ENCODE peak calls at places on chromosomes 7 and 10, in seven cellular contexts. H is thyroid gland, A is body of pancreas, P is prostate gland, O is breast epithelium, W is transverse colon, Y is Peyer's patch. C is an unnamed sample. For H3K4me1, the result is how much of the 10 kb centered on the place peaks cover.

GRCh38 chr7:54278847-54279246 is 263.3 kb upstream of the VSTM2A start:
- DNase-seq in H (no peak), A (no peak), P (no peak), O (no peak), W (no peak), Y (no peak), C (no peak)

GRCh38 chr7:27392477-27392876 is 149.9 kb downstream of the EVX1 start:
- DNase-seq in H (no peak), A (no peak), P (no peak), O (no peak), W (no peak), Y (no peak), C (no peak)

GRCh38 chr7:151089893-151090730 is 3.8 kb downstream of the AGAP3 start:
- DNase-seq in H (no peak), A (peak), P (no peak), O (no peak), W (no peak), Y (no peak), C (no peak)

GRCh38 chr10:20215547-20216152 is 399.4 kb downstream of the PLXDC2 start:
- DNase-seq in H (no peak), A (no peak), P (no peak), O (no peak), W (no peak), Y (no peak), C (no peak)

GRCh38 chr10:52563361-52563760 is 209.2 kb downstream of the MBL2 start:
- DNase-seq in H (no peak), A (no peak), P (no peak), O (no peak), W (no peak), Y (no peak), C (no peak)

GRCh38 chr7:102454423-102454822 is 10.2 kb downstream of the ALKBH4 start:
- DNase-seq in H (no peak), A (no peak), P (no peak), O (no peak), W (no peak), Y (no peak), C (no peak)

GRCh38 chr10:87505366-87506113 is 847 bp downstream of the MINPP1 start:
- DNase-seq in H (peak), A (peak), P (peak), O (no peak), W (peak), Y (peak), C (peak)

GRCh38 chr7:4815121-4815520 is 39.7 kb downstream of the AP5Z1 start:
- DNase-seq in H (no peak), A (no peak), P (no peak), O (no peak), W (no peak), Y (no peak), C (no peak)

GRCh38 chr7:22726849-22727792 is at the start of gene IL6:
- DNase-seq in H (peak), A (peak), P (peak), O (peak), W (peak), Y (peak), C (peak)

GRCh38 chr10:88186335-88186734 is 322.9 kb downstream of the PTEN start:
- DNase-seq in H (no peak), A (no peak), P (no peak), O (no peak), W (no peak), Y (no peak), C (no peak)

GRCh38 chr7:7938471-7938870 is 30.1 kb upstream of the GLCCI1 start:
- DNase-seq in H (no peak), A (no peak), P (no peak), O (no peak), W (no peak), Y (no peak), C (no peak)

GRCh38 chr10:71367279-71367678 is 29.4 kb upstream of the CDH23 start:
- DNase-seq in H (no peak), A (no peak), P (no peak), O (no peak), W (no peak), Y (no peak), C (no peak)

GRCh38 chr7:94633025-94633341 is 22.9 kb downstream of the SGCE start:
- DNase-seq in H (no peak), A (no peak), P (no peak), O (no peak), W (no peak), Y (no peak), C (no peak)

GRCh38 chr7:1883031-1883761 is 213.1 kb downstream of the ELFN1 start:
- DNase-seq in H (no peak), A (no peak), P (no peak), O (no peak), W (no peak), Y (no peak), C (no peak)

GRCh38 chr10:70617798-70618568 is 15.4 kb upstream of the PRF1 start:
- DNase-seq in H (peak), A (no peak), P (no peak), O (no peak), W (no peak), Y (no peak), C (no peak)

GRCh38 chr10:49404321-49404878 is 8.5 kb upstream of the DRGX start:
- DNase-seq in H (no peak), A (no peak), P (no peak), O (no peak), W (no peak), Y (no peak), C (no peak)

GRCh38 chr10:85420501-85421191 is 945.9 kb downstream of the GRID1 start:
- DNase-seq in H (no peak), A (no peak), P (no peak), O (no peak), W (no peak), Y (no peak), C (no peak)

GRCh38 chr10:22606164-22606614 is 108.2 kb downstream of the PIP4K2A start:
- DNase-seq in H (no peak), A (peak), P (no peak), O (no peak), W (peak), Y (peak), C (peak)

GRCh38 chr10:56911906-56912480 is 550.9 kb upstream of the ZWINT start:
- DNase-seq in H (peak), A (no peak), P (no peak), O (no peak), W (no peak), Y (no peak), C (no peak)

GRCh38 chr7:157279679-157279972 is 57.2 kb upstream of the DNAJB6 start:
- DNase-seq in H (no peak), A (no peak), P (no peak), O (no peak), W (no peak), Y (no peak), C (no peak)

GRCh38 chr10:113780681-113781250 is 29.3 kb downstream of the PLEKHS1 start:
- DNase-seq in H (no peak), A (no peak), P (no peak), O (no peak), W (no peak), Y (no peak), C (no peak)

GRCh38 chr7:19489162-19489820 is 219.5 kb downstream of the POLR1F start:
- DNase-seq in H (no peak), A (no peak), P (no peak), O (no peak), W (no peak), Y (no peak), C (no peak)

GRCh38 chr7:47635091-47636090 is 53.5 kb upstream of the TNS3 start:
- DNase-seq in H (peak), A (peak), P (peak), O (peak), W (peak), Y (no peak), C (peak)

GRCh38 chr10:52665821-52666220 is 106.8 kb downstream of the MBL2 start:
- DNase-seq in H (no peak), A (no peak), P (no peak), O (no peak), W (no peak), Y (no peak), C (no peak)

GRCh38 chr10:44386546-44387052 is 1.7 kb upstream of the CXCL12 start:
- DNase-seq in H (peak), A (peak), P (no peak), O (no peak), W (peak), Y (peak), C (peak)

GRCh38 chr7:7913506-7913905 is 55.1 kb upstream of the GLCCI1 start:
- DNase-seq in H (no peak), A (no peak), P (no peak), O (no peak), W (no peak), Y (no peak), C (no peak)

GRCh38 chr7:152108359-152108758 is 82.9 kb downstream of the GALNT11 start:
- DNase-seq in H (no peak), A (no peak), P (no peak), O (no peak), W (no peak), Y (no peak), C (no peak)

GRCh38 chr10:15482168-15482567 is 111.1 kb upstream of the FAM171A1 start:
- DNase-seq in H (no peak), A (no peak), P (no peak), O (no peak), W (no peak), Y (no peak), C (no peak)

GRCh38 chr7:16975712-16976111 is 93.9 kb upstream of the AGR3 start:
- DNase-seq in H (no peak), A (no peak), P (no peak), O (no peak), W (no peak), Y (no peak), C (no peak)

GRCh38 chr7:18126274-18126673 is 98.6 kb upstream of the PRPS1L1 start:
- DNase-seq in H (no peak), A (no peak), P (no peak), O (no peak), W (no peak), Y (no peak), C (no peak)

GRCh38 chr10:373015-373414 is 237.8 kb downstream of the ZMYND11 start:
- DNase-seq in H (peak), A (no peak), P (no peak), O (no peak), W (no peak), Y (no peak), C (no peak)

GRCh38 chr10:86483664-86484063 is 37.9 kb downstream of the WAPL start:
- DNase-seq in H (peak), A (no peak), P (no peak), O (no peak), W (no peak), Y (no peak), C (no peak)

GRCh38 chr7:155448632-155449007 is 9.3 kb upstream of the EN2 start:
- DNase-seq in H (no peak), A (no peak), P (no peak), O (no peak), W (no peak), Y (no peak), C (no peak)

GRCh38 chr10:8114741-8115340 is 60.4 kb downstream of the GATA3 start:
- DNase-seq in H (no peak), A (no peak), P (no peak), O (no peak), W (no peak), Y (no peak), C (no peak)

GRCh38 chr7:116527521-116527920 is 2.7 kb downstream of the CAV1 start:
- DNase-seq in H (no peak), A (no peak), P (no peak), O (no peak), W (no peak), Y (no peak), C (no peak)

GRCh38 chr7:116525298-116525912 is 569 bp downstream of the CAV1 start:
- DNase-seq in H (peak), A (peak), P (peak), O (peak), W (peak), Y (peak), C (peak)

GRCh38 chr7:116526897-116527296 is 2.1 kb downstream of the CAV1 start:
- DNase-seq in H (no peak), A (no peak), P (no peak), O (no peak), W (no peak), Y (no peak), C (no peak)

GRCh38 chr7:116524609-116525297 is at the start of gene CAV1:
- DNase-seq in H (peak), A (peak), P (peak), O (peak), W (peak), Y (peak), C (peak)

DNA sequence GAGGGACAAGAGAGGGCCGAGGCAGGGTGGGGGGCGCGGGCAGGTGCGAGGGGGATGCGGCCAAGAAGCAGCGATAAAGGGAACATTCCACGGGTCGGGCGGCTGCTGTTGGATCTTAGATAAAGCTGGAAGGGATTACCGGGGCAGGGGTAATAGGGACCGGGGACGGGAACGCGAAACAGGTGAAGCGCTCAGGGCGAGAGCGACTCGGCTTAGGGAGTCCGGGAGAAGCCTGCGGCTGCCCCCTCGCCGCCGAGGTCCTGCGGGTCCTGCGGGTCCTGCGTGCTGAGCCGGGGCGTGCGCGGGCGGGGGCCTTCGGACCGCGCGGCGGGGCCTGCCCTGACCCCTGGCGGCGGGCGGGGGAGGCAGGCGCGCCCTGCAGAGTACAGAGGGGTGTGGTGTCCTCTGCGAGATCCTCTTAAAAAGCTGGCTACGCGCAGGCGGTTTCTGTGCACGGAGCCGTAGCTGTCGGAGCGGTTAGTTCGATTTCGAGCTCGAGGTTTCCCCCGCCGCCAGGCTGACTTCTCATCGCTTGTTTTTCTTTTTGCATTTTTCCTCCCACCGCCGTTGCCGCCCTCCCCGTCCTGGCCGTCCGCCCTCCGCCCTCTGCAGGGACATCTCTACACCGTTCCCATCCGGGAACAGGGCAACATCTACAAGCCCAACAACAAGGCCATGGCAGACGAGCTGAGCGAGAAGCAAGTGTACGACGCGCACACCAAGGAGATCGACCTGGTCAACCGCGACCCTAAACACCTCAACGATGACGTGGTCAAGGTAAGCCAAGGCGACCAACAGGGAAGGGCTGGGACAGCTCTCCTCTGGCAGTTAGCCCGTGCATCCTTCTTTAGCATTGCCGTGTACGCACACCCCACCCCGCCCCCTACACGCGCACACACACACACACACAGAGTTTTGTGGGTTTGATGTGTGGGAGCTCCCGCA is 1.3 kb downstream of the CAV1 start:
- DNase-seq in H (peak), A (peak), P (peak), O (peak), W (peak), Y (peak), C (peak)
- TF ChIP-seq POLR2A in H (peak), A (peak), P (peak), O (no peak), W (no peak), Y (no peak), C (no peak)

DNA sequence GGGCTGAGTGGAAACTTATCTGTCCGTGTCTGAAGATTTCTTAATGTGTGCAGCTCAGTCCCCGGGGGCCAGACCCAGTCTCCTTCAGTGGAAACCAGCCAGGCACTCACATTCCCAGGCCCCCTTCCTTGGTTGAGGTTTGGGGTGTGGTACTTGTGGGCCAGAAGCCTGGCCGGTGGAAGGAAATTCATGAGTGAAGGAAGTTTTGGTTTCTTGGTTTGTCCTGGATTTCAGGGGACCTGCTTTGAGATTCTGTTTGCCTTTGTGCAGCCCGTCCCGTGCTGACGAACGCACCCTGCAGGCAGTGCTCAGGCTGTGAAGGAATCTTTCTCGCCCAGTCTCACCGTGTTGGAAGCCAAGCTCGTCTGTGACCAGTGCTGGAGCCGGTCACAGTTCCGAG is 2.9 kb downstream of the INPP5A start:
- DNase-seq in H (peak), A (peak), P (peak), O (no peak), W (peak), Y (peak), C (peak)
- H3K4me1 ChIP-seq in H (half or more), A (half or more), P (under half), O (under half), W (half or more), Y (under half), C (under half)

GRCh38 chr7:115274-115911 is 77.0 kb upstream of the FAM20C start:
- DNase-seq in H (no peak), A (no peak), P (no peak), O (no peak), W (no peak), Y (no peak), C (no peak)

GRCh38 chr7:118068-118802 is 74.1 kb upstream of the FAM20C start:
- DNase-seq in H (no peak), A (no peak), P (no peak), O (no peak), W (no peak), Y (no peak), C (no peak)

GRCh38 chr7:119377-120163 is 72.8 kb upstream of the FAM20C start:
- DNase-seq in H (peak), A (no peak), P (no peak), O (no peak), W (peak), Y (peak), C (peak)

GRCh38 chr7:118803-119376 is 73.5 kb upstream of the FAM20C start:
- DNase-seq in H (no peak), A (no peak), P (no peak), O (no peak), W (no peak), Y (no peak), C (no peak)

DNA sequence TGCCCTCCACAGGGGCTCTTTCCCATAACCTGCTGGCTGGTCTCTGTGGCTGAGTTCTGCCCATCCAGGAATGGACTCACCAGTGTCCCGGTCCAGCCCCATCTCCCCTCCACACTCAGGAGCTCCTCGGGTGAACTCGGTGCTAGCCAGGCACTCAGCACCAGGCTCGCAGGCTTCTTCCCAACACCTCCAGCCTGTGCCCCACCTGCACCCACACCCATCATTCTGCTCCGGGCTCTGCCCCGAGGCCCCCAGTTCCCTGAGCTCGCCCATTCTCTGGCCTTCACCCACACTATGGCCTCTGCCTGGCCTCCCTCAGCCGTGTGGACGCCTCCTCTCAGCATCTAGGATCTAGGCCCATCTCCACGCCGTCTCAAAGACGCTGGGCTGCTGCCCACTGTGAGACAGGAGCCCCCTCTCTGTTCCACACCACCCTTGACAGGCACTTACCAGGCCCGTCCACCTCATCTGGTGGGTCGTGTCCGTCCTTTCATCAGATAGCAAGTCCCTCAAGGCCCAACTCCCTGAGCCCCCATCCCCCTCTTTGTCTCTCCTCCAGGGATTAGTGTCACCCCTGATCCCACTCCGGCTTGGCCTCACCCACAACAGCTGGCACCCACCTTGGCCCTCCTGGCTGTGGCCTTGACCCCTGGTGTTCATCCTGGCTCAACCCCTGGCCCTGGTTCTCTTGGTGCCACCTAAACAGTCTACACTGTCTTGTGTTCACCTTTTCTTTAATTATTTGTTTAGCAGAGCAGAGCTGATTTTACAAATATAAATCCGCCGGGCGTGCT is 76.0 kb upstream of the FAM20C start:
- DNase-seq in H (no peak), A (no peak), P (no peak), O (no peak), W (no peak), Y (no peak), C (no peak)
- TF ChIP-seq POLR2A in H (no peak), A (no peak), P (no peak), O (no peak), W (no peak), Y (no peak), C (no peak)

GRCh38 chr10:108086502-108086901 is 922.0 kb upstream of the SORCS1 start:
- DNase-seq in H (no peak), A (no peak), P (no peak), O (no peak), W (no peak), Y (no peak), C (no peak)

GRCh38 chr10:108095932-108096925 is 931.7 kb upstream of the SORCS1 start:
- DNase-seq in H (no peak), A (no peak), P (no peak), O (no peak), W (no peak), Y (no peak), C (no peak)

DNA sequence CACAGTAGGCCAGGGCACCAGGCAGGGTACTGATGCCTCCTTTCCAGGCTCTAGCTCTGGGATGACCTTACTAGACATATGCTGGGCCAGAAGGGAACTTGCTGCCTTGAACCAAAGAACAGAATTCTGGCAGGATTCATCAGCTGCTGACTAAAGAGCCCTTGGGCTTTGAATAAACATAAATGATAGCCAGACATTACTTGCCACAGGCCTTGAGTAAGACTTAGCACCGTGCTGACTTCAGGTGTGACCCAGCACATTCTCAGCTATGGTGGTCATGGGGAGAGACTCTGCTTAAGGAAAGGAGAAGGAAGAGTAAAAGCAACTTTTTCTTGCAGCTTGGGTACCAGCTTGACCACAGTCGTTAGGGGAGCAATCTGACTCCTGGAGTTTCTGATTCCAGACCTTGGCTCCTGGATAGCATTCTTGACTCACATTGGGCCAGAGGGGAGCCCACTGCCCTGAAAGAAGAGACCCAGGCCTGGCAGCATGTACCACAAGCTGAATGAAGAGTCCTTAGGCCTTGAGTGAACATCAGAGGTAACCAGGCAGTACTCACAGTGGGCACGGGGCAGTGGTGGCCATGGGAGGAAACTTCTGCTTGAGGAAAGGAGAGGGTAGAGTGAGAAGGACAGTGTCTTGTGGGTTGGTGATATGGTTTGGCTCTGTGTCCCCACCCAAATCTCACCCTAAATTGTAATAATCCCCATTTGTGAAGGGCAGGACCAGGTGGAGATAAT is 926.1 kb upstream of the SORCS1 start:
- DNase-seq in H (no peak), A (no peak), P (no peak), O (no peak), W (no peak), Y (no peak), C (no peak)
- H3K4me1 ChIP-seq in H (under half), A (under half), P (under half), O (under half), W (under half), Y (under half), C (under half)

C was measured in testis.